ENCODE peak calls at places on chromosomes 2 and 18, in eight cellular contexts. C is left ventricle myocardium inferior, L is fibroblast of the aortic adventitia, B is K562, E is epithelial cell of esophagus, J is fibroblast of lung, U is type B pancreatic cell, A is breast epithelium. G is an unnamed sample.

GRCh38 chr2:122703676-122704075 is 948.2 kb downstream of the TSN start:
- DNase-seq in U (no peak), E (no peak), C (no peak), B (no peak), L (no peak), A (no peak), J (no peak), G (no peak)

GRCh38 chr2:105296017-105296611 is 33.4 kb downstream of the TGFBRAP1 start:
- DNase-seq in U (no peak), J (no peak), L (no peak), B (no peak), C (no peak), E (no peak), A (no peak), G (no peak)

GRCh38 chr2:114642371-114642770 is 199.9 kb downstream of the DPP10 start:
- DNase-seq in C (no peak), B (no peak), J (no peak), L (no peak), U (no peak), A (no peak), E (no peak), G (no peak)

GRCh38 chr2:86621290-86621943 is 2.2 kb downstream of the RNF103 start:
- DNase-seq in C (no peak), E (no peak), L (peak), B (no peak), A (no peak), J (peak), U (no peak), G (no peak)

GRCh38 chr2:46098606-46099005 is 198.6 kb upstream of the EPAS1 start:
- DNase-seq in E (peak), L (peak), B (no peak), J (peak), U (no peak), C (no peak), A (no peak), G (no peak)

GRCh38 chr2:148876589-148877402 is 1.8 kb downstream of the KIF5C start:
- DNase-seq in J (no peak), U (no peak), L (no peak), B (no peak), E (no peak), C (no peak), A (no peak), G (peak)

GRCh38 chr2:26721267-26722032 is 28.9 kb downstream of the KCNK3 start:
- DNase-seq in A (no peak), C (no peak), J (no peak), E (no peak), B (no peak), U (no peak), L (peak), G (no peak)

GRCh38 chr18:44848931-44849330 is 168.2 kb downstream of the SETBP1 start:
- DNase-seq in C (no peak), A (no peak), L (no peak), E (no peak), J (no peak), B (no peak), U (no peak), G (no peak)

GRCh38 chr18:57791911-57792310 is 11.2 kb downstream of the ATP8B1 start:
- DNase-seq in L (no peak), E (no peak), U (no peak), B (no peak), C (no peak), J (peak), A (no peak), G (no peak)

GRCh38 chr2:84894758-84895520 is 10.5 kb upstream of the TMSB10 start:
- DNase-seq in A (no peak), B (no peak), E (no peak), J (peak), L (peak), C (no peak), U (no peak), G (peak)

GRCh38 chr2:3827673-3828575 is 124.5 kb downstream of the DCDC2C start:
- DNase-seq in C (no peak), U (no peak), J (no peak), A (no peak), L (no peak), E (peak), B (peak), G (no peak)

GRCh38 chr2:197575987-197576386 is 60.1 kb downstream of the MOB4 start:
- DNase-seq in E (peak), L (peak), A (no peak), U (no peak), C (no peak), B (no peak), J (peak), G (no peak)

GRCh38 chr18:70405051-70405450 is 116.2 kb downstream of the SOCS6 start:
- DNase-seq in E (peak), B (no peak), C (no peak), U (no peak), L (no peak), A (no peak), J (peak), G (no peak)

GRCh38 chr2:145022021-145022670 is 502.2 kb upstream of the ZEB2 start:
- DNase-seq in L (peak), E (no peak), A (no peak), J (peak), B (no peak), U (no peak), C (no peak), G (no peak)

GRCh38 chr18:9136315-9137141 is at the start of gene ANKRD12:
- DNase-seq in B (peak), C (peak), E (peak), L (peak), A (peak), J (peak), U (peak), G (peak)

GRCh38 chr2:163600801-163601200 is 135.0 kb downstream of the FIGN start:
- DNase-seq in L (no peak), B (no peak), C (no peak), E (no peak), U (no peak), A (no peak), J (no peak), G (no peak)

GRCh38 chr2:25453199-25453903 is 111.6 kb upstream of the DNMT3A start:
- DNase-seq in J (peak), B (no peak), E (peak), A (no peak), U (no peak), C (no peak), L (peak), G (no peak)

GRCh38 chr2:238644095-238645081 is 203.5 kb upstream of the TWIST2 start:
- DNase-seq in E (peak), A (peak), C (no peak), L (peak), U (peak), B (no peak), J (peak), G (no peak)

GRCh38 chr2:237723613-237724012 is 75.0 kb upstream of the RBM44 start:
- DNase-seq in J (peak), L (no peak), B (peak), E (peak), C (peak), U (no peak), A (peak), G (no peak)

GRCh38 chr2:98839292-98839691 is 96.7 kb downstream of the CRACDL start:
- DNase-seq in U (no peak), C (no peak), E (no peak), A (no peak), B (no peak), J (peak), L (peak), G (no peak)

GRCh38 chr2:1607971-1608688 is 136.2 kb downstream of the PXDN start:
- DNase-seq in U (no peak), C (no peak), L (no peak), E (peak), J (peak), A (no peak), B (no peak), G (no peak)

GRCh38 chr2:26612522-26613240 is 28.5 kb downstream of the CIB4 start:
- DNase-seq in J (no peak), B (no peak), L (no peak), E (no peak), A (no peak), U (peak), C (peak), G (no peak)

GRCh38 chr2:43576983-43577892 is 18.6 kb downstream of the THADA start:
- DNase-seq in J (peak), E (peak), L (peak), U (no peak), B (peak), A (no peak), C (no peak), G (peak)

GRCh38 chr2:15272961-15273360 is 288.2 kb downstream of the NBAS start:
- DNase-seq in E (no peak), B (no peak), C (no peak), J (no peak), U (no peak), A (no peak), L (no peak), G (no peak)

DNA sequence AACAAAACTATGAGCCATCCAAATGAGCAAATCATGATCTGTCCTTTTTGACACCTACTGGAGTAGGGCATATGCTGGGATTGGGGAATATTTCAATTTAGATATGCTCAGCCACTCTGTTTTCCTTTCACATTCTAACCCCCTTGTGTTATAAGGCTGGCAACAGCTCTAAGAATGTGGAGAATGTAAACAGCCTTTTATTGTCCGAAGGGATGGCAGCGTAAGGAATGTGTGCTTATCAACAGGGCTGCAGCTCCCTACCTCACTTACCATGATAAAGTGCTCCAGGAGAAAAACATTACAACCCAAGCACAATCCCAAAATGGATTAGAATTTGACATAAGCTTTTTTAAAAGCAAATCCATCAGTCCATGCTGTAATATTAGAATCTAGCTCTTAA is 2.2 kb downstream of the NXPH2 start:
- DNase-seq in L (peak), C (no peak), B (no peak), A (no peak), J (peak), U (no peak), E (no peak), G (no peak)
- TF ChIP-seq CTCF in L (no peak), C (no peak), B (no peak), A (no peak), J (no peak), U (peak), E (no peak), G (no peak)

GRCh38 chr2:235739704-235740415 is 246.0 kb downstream of the AGAP1 start:
- DNase-seq in A (no peak), L (no peak), C (no peak), J (no peak), B (no peak), E (no peak), U (no peak), G (no peak)

GRCh38 chr2:235744161-235744560 is 250.3 kb downstream of the AGAP1 start:
- DNase-seq in A (no peak), J (no peak), C (no peak), E (no peak), U (no peak), L (no peak), B (no peak), G (no peak)

GRCh38 chr2:235737840-235738239 is 244.0 kb downstream of the AGAP1 start:
- DNase-seq in U (no peak), E (no peak), C (no peak), L (no peak), A (no peak), B (no peak), J (no peak), G (no peak)

GRCh38 chr2:235737396-235737795 is 243.6 kb downstream of the AGAP1 start:
- DNase-seq in J (no peak), C (no peak), U (no peak), E (peak), B (no peak), A (no peak), L (no peak), G (no peak)

DNA sequence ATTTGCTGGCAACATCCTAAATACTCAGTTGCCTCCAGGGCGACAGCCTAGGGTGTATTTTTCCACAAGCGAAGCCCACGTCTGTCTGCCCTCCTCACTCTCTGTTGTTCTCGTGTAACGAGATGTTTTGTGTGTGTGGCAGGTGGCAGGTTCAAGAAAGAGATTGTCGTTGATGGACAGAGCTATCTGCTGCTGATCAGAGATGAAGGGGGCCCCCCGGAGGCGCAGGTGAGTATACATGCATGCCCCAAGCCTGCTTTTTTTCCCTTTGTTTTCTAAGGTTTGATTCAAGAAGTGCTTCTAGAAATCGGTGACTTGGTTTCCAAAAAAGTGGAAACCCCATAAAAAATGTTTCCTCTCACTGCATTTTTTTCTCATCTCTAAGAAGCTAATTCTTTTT is 247.0 kb downstream of the AGAP1 start:
- DNase-seq in B (peak), U (no peak), L (no peak), J (no peak), E (peak), A (no peak), C (no peak), G (no peak)
- TF ChIP-seq CTCF in B (peak), U (peak), L (peak), J (no peak), E (peak), A (no peak), C (peak), G (no peak)

DNA sequence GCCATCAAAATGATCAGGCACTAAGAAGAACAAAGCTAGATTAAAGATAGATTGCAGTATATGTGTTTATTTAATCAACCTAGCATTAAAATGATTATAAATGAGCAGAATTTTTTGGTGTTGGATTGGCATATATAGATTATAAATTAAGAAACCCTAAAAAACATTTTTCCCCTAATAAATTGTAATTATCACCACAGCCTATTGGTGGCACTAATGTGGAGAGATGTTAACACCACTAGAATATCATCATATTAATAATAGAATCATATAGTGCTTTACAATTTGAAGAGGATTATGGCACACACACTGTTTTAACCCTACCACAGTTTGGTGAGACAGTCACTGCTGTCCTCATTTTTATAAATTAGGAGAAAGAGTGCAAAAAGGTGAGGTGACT is 112.4 kb upstream of the RND3 start:
- DNase-seq in L (no peak), U (no peak), E (no peak), B (no peak), C (no peak), A (no peak), J (no peak), G (no peak)
- TF ChIP-seq CTCF in L (peak), U (peak), E (no peak), B (no peak), C (peak), A (no peak), J (no peak), G (no peak)

GRCh38 chr2:132421198-132421780 is 4.7 kb downstream of the GPR39 start:
- DNase-seq in L (no peak), B (no peak), A (no peak), C (no peak), E (peak), U (no peak), J (no peak), G (no peak)
- TF ChIP-seq CTCF in L (peak), B (no peak), A (no peak), C (no peak), E (no peak), U (no peak), J (peak), G (no peak)

GRCh38 chr18:13278231-13278630 is 59.7 kb downstream of the LDLRAD4 start:
- DNase-seq in L (no peak), U (no peak), E (no peak), J (no peak), A (no peak), B (no peak), C (no peak), G (peak)

GRCh38 chr18:13272411-13272810 is 53.9 kb downstream of the LDLRAD4 start:
- DNase-seq in E (no peak), U (peak), B (no peak), J (no peak), A (no peak), C (peak), L (no peak), G (no peak)

GRCh38 chr18:13276530-13277520 is 58.3 kb downstream of the LDLRAD4 start:
- DNase-seq in J (peak), A (peak), U (no peak), E (no peak), C (no peak), L (no peak), B (no peak), G (no peak)

GRCh38 chr18:13273800-13274199 is 55.2 kb downstream of the LDLRAD4 start:
- DNase-seq in B (no peak), L (no peak), E (no peak), J (no peak), U (peak), C (no peak), A (no peak), G (no peak)

GRCh38 chr18:13275075-13275474 is 56.5 kb downstream of the LDLRAD4 start:
- DNase-seq in J (no peak), A (no peak), E (no peak), L (no peak), B (no peak), U (no peak), C (no peak), G (no peak)
- TF ChIP-seq CTCF in J (no peak), A (no peak), E (no peak), L (no peak), B (no peak), U (no peak), C (no peak), G (no peak)

G was measured in B cell.